ENCODE peak calls at places on chromosome 10, in ten cellular contexts. One of them, this sample, is unnamed.

GRCh38 chr10:14349081-14349480 is 18.4 kb upstream of the FRMD4A start:
- DNase-seq in NCI-H748 treated with DMSO at 0.1 percent for 48 hours: no peak
- DNase-seq in C1 segment of cervical spinal cord: peak
- DNase-seq in AG09319: no peak
- DNase-seq in right cardiac atrium: no peak
- DNase-seq in stimulated activated CD4-positive, alpha-beta T cell treated with anti-CD3 and anti-CD28 coated beads, Interleukin-2, amount 100 ng/mL, for 24 hours: no peak
- DNase-seq in caudate nucleus: no peak
- DNase-seq in foreskin fibroblast: no peak
- DNase-seq in psoas muscle: no peak
- DNase-seq in MCF 10A: no peak
- DNase-seq in this sample: no peak

GRCh38 chr10:56585447-56586171 is 224.6 kb upstream of the ZWINT start:
- DNase-seq in NCI-H748 treated with DMSO at 0.1 percent for 48 hours: no peak
- DNase-seq in C1 segment of cervical spinal cord: no peak
- DNase-seq in AG09319: no peak
- DNase-seq in right cardiac atrium: no peak
- DNase-seq in stimulated activated CD4-positive, alpha-beta T cell treated with anti-CD3 and anti-CD28 coated beads, Interleukin-2, amount 100 ng/mL, for 24 hours: no peak
- DNase-seq in caudate nucleus: no peak
- DNase-seq in foreskin fibroblast: no peak
- DNase-seq in psoas muscle: no peak
- DNase-seq in MCF 10A: no peak
- DNase-seq in this sample: no peak

GRCh38 chr10:122446668-122447410 is 7.6 kb upstream of the ARMS2 start:
- DNase-seq in NCI-H748 treated with DMSO at 0.1 percent for 48 hours: no peak
- DNase-seq in C1 segment of cervical spinal cord: no peak
- DNase-seq in AG09319: no peak
- DNase-seq in right cardiac atrium: no peak
- DNase-seq in stimulated activated CD4-positive, alpha-beta T cell treated with anti-CD3 and anti-CD28 coated beads, Interleukin-2, amount 100 ng/mL, for 24 hours: no peak
- DNase-seq in caudate nucleus: no peak
- DNase-seq in foreskin fibroblast: no peak
- DNase-seq in psoas muscle: no peak
- DNase-seq in MCF 10A: peak
- DNase-seq in this sample: no peak

GRCh38 chr10:88194961-88195367 is 331.5 kb downstream of the PTEN start:
- DNase-seq in NCI-H748 treated with DMSO at 0.1 percent for 48 hours: no peak
- DNase-seq in C1 segment of cervical spinal cord: no peak
- DNase-seq in AG09319: no peak
- DNase-seq in right cardiac atrium: no peak
- DNase-seq in stimulated activated CD4-positive, alpha-beta T cell treated with anti-CD3 and anti-CD28 coated beads, Interleukin-2, amount 100 ng/mL, for 24 hours: no peak
- DNase-seq in caudate nucleus: no peak
- DNase-seq in foreskin fibroblast: peak
- DNase-seq in psoas muscle: no peak
- DNase-seq in MCF 10A: no peak
- DNase-seq in this sample: no peak

GRCh38 chr10:114714281-114714741 is 56.2 kb upstream of the ABLIM1 start:
- DNase-seq in NCI-H748 treated with DMSO at 0.1 percent for 48 hours: peak
- DNase-seq in C1 segment of cervical spinal cord: peak
- DNase-seq in AG09319: peak
- DNase-seq in right cardiac atrium: no peak
- DNase-seq in stimulated activated CD4-positive, alpha-beta T cell treated with anti-CD3 and anti-CD28 coated beads, Interleukin-2, amount 100 ng/mL, for 24 hours: no peak
- DNase-seq in caudate nucleus: peak
- DNase-seq in foreskin fibroblast: peak
- DNase-seq in psoas muscle: no peak
- DNase-seq in MCF 10A: peak
- DNase-seq in this sample: no peak

GRCh38 chr10:133067152-133068090 is 20.3 kb upstream of the ADGRA1 start:
- DNase-seq in NCI-H748 treated with DMSO at 0.1 percent for 48 hours: no peak
- DNase-seq in C1 segment of cervical spinal cord: no peak
- DNase-seq in AG09319: no peak
- DNase-seq in right cardiac atrium: no peak
- DNase-seq in stimulated activated CD4-positive, alpha-beta T cell treated with anti-CD3 and anti-CD28 coated beads, Interleukin-2, amount 100 ng/mL, for 24 hours: no peak
- DNase-seq in caudate nucleus: no peak
- DNase-seq in foreskin fibroblast: peak
- DNase-seq in psoas muscle: no peak
- DNase-seq in MCF 10A: no peak
- DNase-seq in this sample: no peak

GRCh38 chr10:9427208-9427607 is 1372.7 kb downstream of the GATA3 start:
- DNase-seq in NCI-H748 treated with DMSO at 0.1 percent for 48 hours: no peak
- DNase-seq in C1 segment of cervical spinal cord: no peak
- DNase-seq in AG09319: no peak
- DNase-seq in right cardiac atrium: no peak
- DNase-seq in stimulated activated CD4-positive, alpha-beta T cell treated with anti-CD3 and anti-CD28 coated beads, Interleukin-2, amount 100 ng/mL, for 24 hours: no peak
- DNase-seq in caudate nucleus: no peak
- DNase-seq in foreskin fibroblast: no peak
- DNase-seq in psoas muscle: no peak
- DNase-seq in MCF 10A: no peak
- DNase-seq in this sample: no peak

GRCh38 chr10:102394079-102394800 is 1.3 kb upstream of the NFKB2 start:
- DNase-seq in NCI-H748 treated with DMSO at 0.1 percent for 48 hours: peak
- DNase-seq in C1 segment of cervical spinal cord: peak
- DNase-seq in AG09319: peak
- DNase-seq in right cardiac atrium: peak
- DNase-seq in stimulated activated CD4-positive, alpha-beta T cell treated with anti-CD3 and anti-CD28 coated beads, Interleukin-2, amount 100 ng/mL, for 24 hours: peak
- DNase-seq in caudate nucleus: peak
- DNase-seq in foreskin fibroblast: peak
- DNase-seq in psoas muscle: peak
- DNase-seq in MCF 10A: peak
- DNase-seq in this sample: peak

GRCh38 chr10:50788951-50789904 is 49.5 kb downstream of the ASAH2B start:
- DNase-seq in NCI-H748 treated with DMSO at 0.1 percent for 48 hours: peak
- DNase-seq in C1 segment of cervical spinal cord: no peak
- DNase-seq in AG09319: no peak
- DNase-seq in right cardiac atrium: no peak
- DNase-seq in stimulated activated CD4-positive, alpha-beta T cell treated with anti-CD3 and anti-CD28 coated beads, Interleukin-2, amount 100 ng/mL, for 24 hours: no peak
- DNase-seq in caudate nucleus: no peak
- DNase-seq in foreskin fibroblast: peak
- DNase-seq in psoas muscle: no peak
- DNase-seq in MCF 10A: peak
- DNase-seq in this sample: no peak

GRCh38 chr10:60384708-60385398 is 4.8 kb downstream of the ANK3 start:
- DNase-seq in NCI-H748 treated with DMSO at 0.1 percent for 48 hours: no peak
- DNase-seq in C1 segment of cervical spinal cord: no peak
- DNase-seq in AG09319: peak
- DNase-seq in right cardiac atrium: peak
- DNase-seq in stimulated activated CD4-positive, alpha-beta T cell treated with anti-CD3 and anti-CD28 coated beads, Interleukin-2, amount 100 ng/mL, for 24 hours: no peak
- DNase-seq in caudate nucleus: no peak
- DNase-seq in foreskin fibroblast: peak
- DNase-seq in psoas muscle: no peak
- DNase-seq in MCF 10A: peak
- DNase-seq in this sample: no peak

GRCh38 chr10:80323298-80323697 is 33.3 kb downstream of the DYDC1 start:
- DNase-seq in NCI-H748 treated with DMSO at 0.1 percent for 48 hours: no peak
- DNase-seq in C1 segment of cervical spinal cord: no peak
- DNase-seq in AG09319: no peak
- DNase-seq in right cardiac atrium: no peak
- DNase-seq in stimulated activated CD4-positive, alpha-beta T cell treated with anti-CD3 and anti-CD28 coated beads, Interleukin-2, amount 100 ng/mL, for 24 hours: no peak
- DNase-seq in caudate nucleus: no peak
- DNase-seq in foreskin fibroblast: no peak
- DNase-seq in psoas muscle: no peak
- DNase-seq in MCF 10A: no peak
- DNase-seq in this sample: no peak

GRCh38 chr10:77965294-77965693 is 38.7 kb upstream of the DLG5 start:
- DNase-seq in NCI-H748 treated with DMSO at 0.1 percent for 48 hours: no peak
- DNase-seq in C1 segment of cervical spinal cord: no peak
- DNase-seq in AG09319: peak
- DNase-seq in right cardiac atrium: no peak
- DNase-seq in stimulated activated CD4-positive, alpha-beta T cell treated with anti-CD3 and anti-CD28 coated beads, Interleukin-2, amount 100 ng/mL, for 24 hours: no peak
- DNase-seq in caudate nucleus: no peak
- DNase-seq in foreskin fibroblast: peak
- DNase-seq in psoas muscle: no peak
- DNase-seq in MCF 10A: peak
- DNase-seq in this sample: no peak

GRCh38 chr10:101588879-101589278 is 758 bp downstream of the DPCD start:
- DNase-seq in NCI-H748 treated with DMSO at 0.1 percent for 48 hours: no peak
- DNase-seq in C1 segment of cervical spinal cord: no peak
- DNase-seq in AG09319: no peak
- DNase-seq in right cardiac atrium: no peak
- DNase-seq in stimulated activated CD4-positive, alpha-beta T cell treated with anti-CD3 and anti-CD28 coated beads, Interleukin-2, amount 100 ng/mL, for 24 hours: no peak
- DNase-seq in caudate nucleus: no peak
- DNase-seq in foreskin fibroblast: no peak
- DNase-seq in psoas muscle: no peak
- DNase-seq in MCF 10A: no peak
- DNase-seq in this sample: no peak

GRCh38 chr10:25849971-25850370 is 84.1 kb upstream of the MYO3A start:
- DNase-seq in NCI-H748 treated with DMSO at 0.1 percent for 48 hours: no peak
- DNase-seq in C1 segment of cervical spinal cord: no peak
- DNase-seq in AG09319: no peak
- DNase-seq in right cardiac atrium: no peak
- DNase-seq in stimulated activated CD4-positive, alpha-beta T cell treated with anti-CD3 and anti-CD28 coated beads, Interleukin-2, amount 100 ng/mL, for 24 hours: no peak
- DNase-seq in caudate nucleus: no peak
- DNase-seq in foreskin fibroblast: no peak
- DNase-seq in psoas muscle: no peak
- DNase-seq in MCF 10A: no peak
- DNase-seq in this sample: no peak

GRCh38 chr10:72321248-72322029 is 33.3 kb downstream of the DNAJB12 start:
- DNase-seq in NCI-H748 treated with DMSO at 0.1 percent for 48 hours: no peak
- DNase-seq in C1 segment of cervical spinal cord: no peak
- DNase-seq in AG09319: no peak
- DNase-seq in right cardiac atrium: peak
- DNase-seq in stimulated activated CD4-positive, alpha-beta T cell treated with anti-CD3 and anti-CD28 coated beads, Interleukin-2, amount 100 ng/mL, for 24 hours: no peak
- DNase-seq in caudate nucleus: no peak
- DNase-seq in foreskin fibroblast: no peak
- DNase-seq in psoas muscle: no peak
- DNase-seq in MCF 10A: no peak
- DNase-seq in this sample: no peak

This sample was measured in CD14-positive monocyte.